ENCODE peak calls at places on chromosomes 4 and X, in seven cellular contexts. One of them, this sample, is unnamed.
A peak's percentile ranks its signal among the peaks of the same experiment; 100 is the strongest.

GRCh38 chr4:113316879-113317278 is 267.4 kb downstream of the ANK2 start:
- DNase-seq in AG09309: no peak
- DNase-seq in CD4-positive, alpha-beta T cell: no peak
- DNase-seq in left ventricle myocardium inferior: no peak
- DNase-seq in K562: no peak
- DNase-seq in nephron progenitor cell: no peak
- DNase-seq in WTC11: no peak
- DNase-seq in this sample: no peak

GRCh38 chr4:151325320-151326246 is at the start of gene SH3D19:
- DNase-seq in AG09309: no peak
- DNase-seq in CD4-positive, alpha-beta T cell: no peak
- DNase-seq in left ventricle myocardium inferior: peak; percentile 76
- DNase-seq in K562: no peak
- DNase-seq in nephron progenitor cell: peak; percentile 67
- DNase-seq in WTC11: peak; percentile 58
- DNase-seq in this sample: peak; percentile 57

GRCh38 chr4:126168484-126168883 is 853.7 kb downstream of the FAT4 start:
- DNase-seq in AG09309: no peak
- DNase-seq in CD4-positive, alpha-beta T cell: no peak
- DNase-seq in left ventricle myocardium inferior: no peak
- DNase-seq in K562: no peak
- DNase-seq in nephron progenitor cell: no peak
- DNase-seq in WTC11: no peak
- DNase-seq in this sample: no peak

GRCh38 chr4:73309211-73309610 is 50.6 kb upstream of the ANKRD17 start:
- DNase-seq in AG09309: no peak
- DNase-seq in CD4-positive, alpha-beta T cell: no peak
- DNase-seq in left ventricle myocardium inferior: no peak
- DNase-seq in K562: no peak
- DNase-seq in nephron progenitor cell: no peak
- DNase-seq in WTC11: no peak
- DNase-seq in this sample: no peak

GRCh38 chr4:139167774-139168444 is 9.1 kb downstream of the ELF2 start:
- DNase-seq in AG09309: no peak
- DNase-seq in CD4-positive, alpha-beta T cell: no peak
- DNase-seq in left ventricle myocardium inferior: no peak
- DNase-seq in K562: no peak
- DNase-seq in nephron progenitor cell: no peak
- DNase-seq in WTC11: no peak
- DNase-seq in this sample: no peak

GRCh38 chrX:130085551-130085986 is 24.7 kb downstream of the ELF4 start:
- DNase-seq in AG09309: no peak
- DNase-seq in CD4-positive, alpha-beta T cell: no peak
- DNase-seq in left ventricle myocardium inferior: no peak
- DNase-seq in K562: no peak
- DNase-seq in nephron progenitor cell: no peak
- DNase-seq in WTC11: no peak
- DNase-seq in this sample: no peak

GRCh38 chr4:42654606-42655005 is 2.3 kb downstream of the ATP8A1 start:
- DNase-seq in AG09309: no peak
- DNase-seq in CD4-positive, alpha-beta T cell: no peak
- DNase-seq in left ventricle myocardium inferior: no peak
- DNase-seq in K562: no peak
- DNase-seq in nephron progenitor cell: no peak
- DNase-seq in WTC11: no peak
- DNase-seq in this sample: no peak

GRCh38 chr4:234178-234577 is 71.1 kb downstream of the ZNF732 start:
- DNase-seq in AG09309: no peak
- DNase-seq in CD4-positive, alpha-beta T cell: no peak
- DNase-seq in left ventricle myocardium inferior: no peak
- DNase-seq in K562: no peak
- DNase-seq in nephron progenitor cell: no peak
- DNase-seq in WTC11: no peak
- DNase-seq in this sample: no peak

GRCh38 chr4:77877771-77878170 is 15.1 kb downstream of the MRPL1 start:
- DNase-seq in AG09309: no peak
- DNase-seq in CD4-positive, alpha-beta T cell: no peak
- DNase-seq in left ventricle myocardium inferior: no peak
- DNase-seq in K562: no peak
- DNase-seq in nephron progenitor cell: no peak
- DNase-seq in WTC11: peak; percentile 16
- DNase-seq in this sample: no peak

GRCh38 chr4:140102406-140102805 is 51.6 kb downstream of the MAML3 start:
- DNase-seq in AG09309: no peak
- DNase-seq in CD4-positive, alpha-beta T cell: no peak
- DNase-seq in left ventricle myocardium inferior: no peak
- DNase-seq in K562: no peak
- DNase-seq in nephron progenitor cell: no peak
- DNase-seq in WTC11: no peak
- DNase-seq in this sample: no peak

GRCh38 chrX:23195097-23195496 is 139.6 kb upstream of the PTCHD1 start:
- DNase-seq in AG09309: no peak
- DNase-seq in CD4-positive, alpha-beta T cell: no peak
- DNase-seq in left ventricle myocardium inferior: no peak
- DNase-seq in K562: no peak
- DNase-seq in nephron progenitor cell: no peak
- DNase-seq in WTC11: no peak
- DNase-seq in this sample: no peak

GRCh38 chr4:105710678-105711077 is 2.1 kb downstream of the GSTCD start:
- DNase-seq in AG09309: no peak
- DNase-seq in CD4-positive, alpha-beta T cell: no peak
- DNase-seq in left ventricle myocardium inferior: no peak
- DNase-seq in K562: no peak
- DNase-seq in nephron progenitor cell: no peak
- DNase-seq in WTC11: no peak
- DNase-seq in this sample: no peak

GRCh38 chr4:164252286-164252685 is 501.6 kb upstream of the SMIM31 start:
- DNase-seq in AG09309: no peak
- DNase-seq in CD4-positive, alpha-beta T cell: no peak
- DNase-seq in left ventricle myocardium inferior: no peak
- DNase-seq in K562: no peak
- DNase-seq in nephron progenitor cell: peak; percentile 15
- DNase-seq in WTC11: peak; percentile 37
- DNase-seq in this sample: peak; percentile 15

GRCh38 chr4:5118091-5118786 is 67.0 kb downstream of the STK32B start:
- DNase-seq in AG09309: no peak
- DNase-seq in CD4-positive, alpha-beta T cell: no peak
- DNase-seq in left ventricle myocardium inferior: no peak
- DNase-seq in K562: no peak
- DNase-seq in nephron progenitor cell: no peak
- DNase-seq in WTC11: no peak
- DNase-seq in this sample: no peak

GRCh38 chrX:125295337-125295736 is 24.3 kb upstream of the TEX13C start:
- DNase-seq in AG09309: no peak
- DNase-seq in CD4-positive, alpha-beta T cell: no peak
- DNase-seq in left ventricle myocardium inferior: no peak
- DNase-seq in K562: no peak
- DNase-seq in nephron progenitor cell: no peak
- DNase-seq in WTC11: no peak
- DNase-seq in this sample: no peak

GRCh38 chr4:142366821-142367220 is 479.3 kb downstream of the INPP4B start:
- DNase-seq in AG09309: no peak
- DNase-seq in CD4-positive, alpha-beta T cell: no peak
- DNase-seq in left ventricle myocardium inferior: no peak
- DNase-seq in K562: no peak
- DNase-seq in nephron progenitor cell: no peak
- DNase-seq in WTC11: no peak
- DNase-seq in this sample: no peak

GRCh38 chr4:81807927-81808672 is 336.4 kb upstream of the RASGEF1B start:
- DNase-seq in AG09309: no peak
- DNase-seq in CD4-positive, alpha-beta T cell: no peak
- DNase-seq in left ventricle myocardium inferior: no peak
- DNase-seq in K562: no peak
- DNase-seq in nephron progenitor cell: no peak
- DNase-seq in WTC11: no peak
- DNase-seq in this sample: no peak

GRCh38 chr4:76688737-76689078 is 209.2 kb downstream of the SOWAHB start:
- DNase-seq in AG09309: no peak
- DNase-seq in CD4-positive, alpha-beta T cell: no peak
- DNase-seq in left ventricle myocardium inferior: no peak
- DNase-seq in K562: no peak
- DNase-seq in nephron progenitor cell: no peak
- DNase-seq in WTC11: no peak
- DNase-seq in this sample: no peak

GRCh38 chr4:13496605-13497004 is 12.5 kb upstream of the RAB28 start:
- DNase-seq in AG09309: no peak
- DNase-seq in CD4-positive, alpha-beta T cell: no peak
- DNase-seq in left ventricle myocardium inferior: no peak
- DNase-seq in K562: no peak
- DNase-seq in nephron progenitor cell: no peak
- DNase-seq in WTC11: no peak
- DNase-seq in this sample: no peak
- TF ChIP-seq CTCF in AG09309: no peak
- TF ChIP-seq CTCF in CD4-positive, alpha-beta T cell: no peak
- TF ChIP-seq CTCF in left ventricle myocardium inferior: no peak
- TF ChIP-seq CTCF in K562: no peak
- TF ChIP-seq CTCF in nephron progenitor cell: no peak
- TF ChIP-seq CTCF in WTC11: no peak
- TF ChIP-seq CTCF in this sample: no peak

GRCh38 chr4:161702287-161702686 is 461.5 kb downstream of the FSTL5 start:
- DNase-seq in AG09309: no peak
- DNase-seq in CD4-positive, alpha-beta T cell: no peak
- DNase-seq in left ventricle myocardium inferior: no peak
- DNase-seq in K562: no peak
- DNase-seq in nephron progenitor cell: no peak
- DNase-seq in WTC11: no peak
- DNase-seq in this sample: no peak

GRCh38 chr4:161704040-161704439 is 459.8 kb downstream of the FSTL5 start:
- DNase-seq in AG09309: no peak
- DNase-seq in CD4-positive, alpha-beta T cell: no peak
- DNase-seq in left ventricle myocardium inferior: no peak
- DNase-seq in K562: no peak
- DNase-seq in nephron progenitor cell: no peak
- DNase-seq in WTC11: no peak
- DNase-seq in this sample: no peak

GRCh38 chr4:161704653-161705052 is 459.1 kb downstream of the FSTL5 start:
- DNase-seq in AG09309: no peak
- DNase-seq in CD4-positive, alpha-beta T cell: no peak
- DNase-seq in left ventricle myocardium inferior: no peak
- DNase-seq in K562: no peak
- DNase-seq in nephron progenitor cell: no peak
- DNase-seq in WTC11: no peak
- DNase-seq in this sample: no peak
- TF ChIP-seq CTCF in AG09309: no peak
- TF ChIP-seq CTCF in CD4-positive, alpha-beta T cell: no peak
- TF ChIP-seq CTCF in left ventricle myocardium inferior: no peak
- TF ChIP-seq CTCF in K562: no peak
- TF ChIP-seq CTCF in nephron progenitor cell: no peak
- TF ChIP-seq CTCF in WTC11: no peak
- TF ChIP-seq CTCF in this sample: no peak

GRCh38 chrX:140123446-140123845 is 158.1 kb upstream of the CXorf66 start:
- DNase-seq in AG09309: no peak
- DNase-seq in CD4-positive, alpha-beta T cell: no peak
- DNase-seq in left ventricle myocardium inferior: no peak
- DNase-seq in K562: no peak
- DNase-seq in nephron progenitor cell: peak; percentile 14
- DNase-seq in WTC11: peak; percentile 32
- DNase-seq in this sample: no peak
- TF ChIP-seq CTCF in AG09309: no peak
- TF ChIP-seq CTCF in CD4-positive, alpha-beta T cell: no peak
- TF ChIP-seq CTCF in left ventricle myocardium inferior: no peak
- TF ChIP-seq CTCF in K562: no peak
- TF ChIP-seq CTCF in nephron progenitor cell: peak; percentile 28
- TF ChIP-seq CTCF in WTC11: peak; percentile 26
- TF ChIP-seq CTCF in this sample: peak; percentile 53

GRCh38 chrX:54540289-54540688 is 10.3 kb downstream of the GNL3L start:
- DNase-seq in AG09309: no peak
- DNase-seq in CD4-positive, alpha-beta T cell: no peak
- DNase-seq in left ventricle myocardium inferior: peak; percentile 14
- DNase-seq in K562: no peak
- DNase-seq in nephron progenitor cell: no peak
- DNase-seq in WTC11: no peak
- DNase-seq in this sample: no peak
- TF ChIP-seq CTCF in AG09309: no peak
- TF ChIP-seq CTCF in CD4-positive, alpha-beta T cell: no peak
- TF ChIP-seq CTCF in left ventricle myocardium inferior: peak; percentile 21
- TF ChIP-seq CTCF in K562: no peak
- TF ChIP-seq CTCF in nephron progenitor cell: no peak
- TF ChIP-seq CTCF in WTC11: no peak
- TF ChIP-seq CTCF in this sample: no peak

GRCh38 chr4:51842554-51843308 is at the start of gene DCUN1D4:
- DNase-seq in AG09309: peak; percentile 99
- DNase-seq in CD4-positive, alpha-beta T cell: peak; percentile 95
- DNase-seq in left ventricle myocardium inferior: peak; percentile 100
- DNase-seq in K562: peak; percentile 99
- DNase-seq in nephron progenitor cell: peak; percentile 100
- DNase-seq in WTC11: peak; percentile 100
- DNase-seq in this sample: peak; percentile 98
- TF ChIP-seq CTCF in AG09309: peak; percentile 45
- TF ChIP-seq CTCF in CD4-positive, alpha-beta T cell: peak; percentile 26
- TF ChIP-seq CTCF in left ventricle myocardium inferior: peak; percentile 61
- TF ChIP-seq CTCF in K562: peak; percentile 61
- TF ChIP-seq CTCF in nephron progenitor cell: no peak
- TF ChIP-seq CTCF in WTC11: no peak
- TF ChIP-seq CTCF in this sample: peak; percentile 36

GRCh38 chr4:27176400-27176799 is 315.8 kb downstream of the STIM2 start:
- DNase-seq in AG09309: peak; percentile 48
- DNase-seq in CD4-positive, alpha-beta T cell: no peak
- DNase-seq in left ventricle myocardium inferior: no peak
- DNase-seq in K562: no peak
- DNase-seq in nephron progenitor cell: peak; percentile 18
- DNase-seq in WTC11: peak; percentile 43
- DNase-seq in this sample: no peak
- TF ChIP-seq CTCF in AG09309: peak; percentile 79
- TF ChIP-seq CTCF in CD4-positive, alpha-beta T cell: no peak
- TF ChIP-seq CTCF in left ventricle myocardium inferior: peak; percentile 45
- TF ChIP-seq CTCF in K562: peak; percentile 56
- TF ChIP-seq CTCF in nephron progenitor cell: peak; percentile 29
- TF ChIP-seq CTCF in WTC11: peak; percentile 15
- TF ChIP-seq CTCF in this sample: peak; percentile 64

This sample was measured in neural crest cell.